ENCODE peak calls at places on chromosomes 3 and 15, in six cellular contexts. D, N, M, I, F and A are unnamed samples. For H3K27me3, the result is how much of the 10 kb centered on the place peaks cover.

GRCh38 chr3:18122264-18122663 is 302.9 kb downstream of the SATB1 start:
- DNase-seq in D (no peak), N (no peak), M (no peak), I (no peak), F (no peak), A (no peak)

GRCh38 chr3:57974796-57975388 is 33.3 kb upstream of the FLNB start:
- DNase-seq in D (no peak), N (no peak), M (peak), I (peak), F (peak), A (peak)

GRCh38 chr3:20696393-20697045 is 510.5 kb upstream of the SGO1 start:
- DNase-seq in D (no peak), N (no peak), M (no peak), I (no peak), F (no peak), A (no peak)

GRCh38 chr3:42256135-42256819 is 9.7 kb downstream of the CCK start:
- DNase-seq in D (no peak), N (no peak), M (no peak), I (peak), F (peak), A (no peak)

GRCh38 chr15:45027220-45027619 is 4.2 kb downstream of the SORD start:
- DNase-seq in D (no peak), N (no peak), M (no peak), I (no peak), F (no peak), A (no peak)

GRCh38 chr3:95627697-95628096 is 1186.7 kb upstream of the EPHA6 start:
- DNase-seq in D (no peak), N (no peak), M (no peak), I (no peak), F (no peak), A (no peak)

GRCh38 chr15:25670025-25670554 is 193.0 kb downstream of the ATP10A start:
- DNase-seq in D (no peak), N (no peak), M (peak), I (peak), F (no peak), A (no peak)

GRCh38 chr3:39024497-39024896 is 27.2 kb downstream of the SCN11A start:
- DNase-seq in D (no peak), N (no peak), M (no peak), I (no peak), F (no peak), A (no peak)

GRCh38 chr15:43771816-43772215 is 5.0 kb downstream of the ELL3 start:
- DNase-seq in D (no peak), N (no peak), M (peak), I (no peak), F (no peak), A (no peak)

GRCh38 chr3:77142636-77143035 is 102.7 kb downstream of the ROBO2 start:
- DNase-seq in D (no peak), N (no peak), M (no peak), I (no peak), F (no peak), A (no peak)

GRCh38 chr3:36480916-36481648 is 100.8 kb downstream of the STAC start:
- DNase-seq in D (no peak), N (no peak), M (no peak), I (peak), F (no peak), A (peak)

DNA sequence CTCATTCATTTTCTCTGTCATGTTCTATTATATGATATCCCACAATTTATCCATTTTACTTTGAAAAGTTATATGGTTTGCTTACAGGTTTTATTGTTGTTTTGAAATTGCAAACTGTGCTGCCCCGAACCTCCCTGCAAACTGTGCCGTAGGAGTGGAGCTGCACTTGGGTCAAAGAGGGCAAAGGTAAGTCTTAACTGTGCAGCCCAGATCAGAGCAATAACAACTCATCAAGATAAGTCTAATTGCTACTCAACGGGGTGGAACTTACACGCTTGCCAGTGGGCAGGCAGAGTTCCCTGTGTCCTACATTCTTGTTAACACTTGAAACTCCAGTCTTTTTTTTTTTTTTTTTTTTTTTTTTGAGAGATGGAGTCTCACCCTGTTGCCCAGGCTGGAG is 33.2 kb downstream of the ZDHHC19 start:
- DNase-seq in D (no peak), N (no peak), M (no peak), I (no peak), F (no peak), A (no peak)
- H3K27ac ChIP-seq in D (no peak), N (no peak), M (no peak), I (no peak), F (no peak), A (no peak)

GRCh38 chr3:63914312-63914711 is 2.1 kb upstream of the SCAANT1 start:
- DNase-seq in D (no peak), N (no peak), M (peak), I (no peak), F (peak), A (no peak)
- TF ChIP-seq CTCF in D (no peak), N (no peak), M (no peak), I (no peak), F (no peak), A (no peak)

GRCh38 chr3:162702768-162703385 is 1206.3 kb downstream of the OTOL1 start:
- DNase-seq in D (peak), N (no peak), M (no peak), I (no peak), F (no peak), A (no peak)
- H3K27me3 ChIP-seq in D (under half), N (under half), M (under half), I (under half), F (under half), A (under half)

GRCh38 chr3:30610702-30611410 is 4.5 kb downstream of the TGFBR2 start:
- DNase-seq in D (no peak), N (no peak), M (no peak), I (no peak), F (no peak), A (no peak)
- H3K27ac ChIP-seq in D (peak), N (peak), M (peak), I (no peak), F (peak), A (no peak)